ENCODE peak calls at places on chromosome 20, in five cellular contexts. Y, D, C, T and F are unnamed samples.

GRCh38 chr20:53413188-53413631 is 180.4 kb downstream of the ZNF217 start:
- DNase-seq in Y (no peak), D (peak), C (no peak), T (no peak), F (peak)

GRCh38 chr20:8589956-8590355 is 457.9 kb downstream of the PLCB1 start:
- DNase-seq in Y (no peak), D (no peak), C (no peak), T (no peak), F (no peak)

GRCh38 chr20:41138527-41139226 is 1.3 kb downstream of the PLCG1 start:
- DNase-seq in Y (no peak), D (no peak), C (no peak), T (no peak), F (no peak)

GRCh38 chr20:57006411-57007170 is 259.9 kb downstream of the BMP7 start:
- DNase-seq in Y (no peak), D (no peak), C (no peak), T (no peak), F (no peak)

GRCh38 chr20:13610205-13610604 is 28.5 kb downstream of the TASP1 start:
- DNase-seq in Y (no peak), D (no peak), C (no peak), T (no peak), F (peak)

GRCh38 chr20:63863798-63864544 is 1.1 kb upstream of the TPD52L2 start:
- DNase-seq in Y (no peak), D (peak), C (peak), T (no peak), F (peak)

GRCh38 chr20:41436679-41437078 is 70.1 kb upstream of the EMILIN3 start:
- DNase-seq in Y (no peak), D (no peak), C (peak), T (no peak), F (no peak)

GRCh38 chr20:31927758-31928157 is 24.1 kb downstream of the PDRG1 start:
- DNase-seq in Y (no peak), D (no peak), C (no peak), T (peak), F (no peak)

GRCh38 chr20:12762725-12763124 is 246.0 kb upstream of the SPTLC3 start:
- DNase-seq in Y (no peak), D (no peak), C (no peak), T (no peak), F (no peak)

GRCh38 chr20:41118632-41119031 is 18.7 kb upstream of the PLCG1 start:
- DNase-seq in Y (no peak), D (no peak), C (no peak), T (no peak), F (no peak)

GRCh38 chr20:4159765-4160490 is 144.6 kb upstream of the RNF24 start:
- DNase-seq in Y (no peak), D (no peak), C (no peak), T (peak), F (no peak)

GRCh38 chr20:52311209-52311794 is 119.7 kb upstream of the ZFP64 start:
- DNase-seq in Y (no peak), D (no peak), C (no peak), T (no peak), F (no peak)

GRCh38 chr20:10573273-10573950 is 100.4 kb downstream of the JAG1 start:
- DNase-seq in Y (no peak), D (no peak), C (no peak), T (no peak), F (no peak)

GRCh38 chr20:60050193-60050960 is 92.2 kb downstream of the CDH26 start:
- DNase-seq in Y (no peak), D (no peak), C (no peak), T (no peak), F (no peak)

GRCh38 chr20:47544240-47544639 is 42.6 kb downstream of the NCOA3 start:
- DNase-seq in Y (no peak), D (no peak), C (no peak), T (no peak), F (no peak)

GRCh38 chr20:20373046-20373706 is 5.3 kb downstream of the INSM1 start:
- DNase-seq in Y (no peak), D (no peak), C (no peak), T (no peak), F (no peak)

GRCh38 chr20:58753929-58754551 is 61.4 kb downstream of the NPEPL1 start:
- DNase-seq in Y (peak), D (no peak), C (no peak), T (no peak), F (no peak)

GRCh38 chr20:11520596-11520995 is 397.1 kb upstream of the BTBD3 start:
- DNase-seq in Y (no peak), D (no peak), C (no peak), T (no peak), F (no peak)

GRCh38 chr20:2066461-2067122 is 35.0 kb upstream of the STK35 start:
- DNase-seq in Y (no peak), D (no peak), C (no peak), T (no peak), F (no peak)

GRCh38 chr20:51372176-51372803 is 170.2 kb downstream of the NFATC2 start:
- DNase-seq in Y (peak), D (peak), C (peak), T (no peak), F (peak)

GRCh38 chr20:11234181-11234969 is 560.6 kb upstream of the JAG1 start:
- DNase-seq in Y (no peak), D (no peak), C (no peak), T (no peak), F (no peak)

GRCh38 chr20:29878777-29879442 is 1378.6 kb upstream of the DEFB115 start:
- DNase-seq in Y (peak), D (no peak), C (no peak), T (peak), F (no peak)

GRCh38 chr20:40393161-40393560 is 295.9 kb downstream of the MAFB start:
- DNase-seq in Y (no peak), D (no peak), C (no peak), T (no peak), F (no peak)

GRCh38 chr20:5806457-5807263 is 56.5 kb downstream of the SHLD1 start:
- DNase-seq in Y (peak), D (no peak), C (no peak), T (no peak), F (no peak)

GRCh38 chr20:32112862-32113261 is 3.3 kb downstream of the TM9SF4 start:
- DNase-seq in Y (no peak), D (no peak), C (no peak), T (no peak), F (no peak)

GRCh38 chr20:57772349-57772964 is 62.6 kb upstream of the PMEPA1 start:
- DNase-seq in Y (no peak), D (no peak), C (peak), T (peak), F (no peak)

GRCh38 chr20:46207783-46208182 is 89.7 kb downstream of the CD40 start:
- DNase-seq in Y (no peak), D (no peak), C (no peak), T (no peak), F (no peak)